ENCODE peak calls at places on chromosomes 7 and 10, in five cellular contexts. X, M, T, K and E are unnamed samples.

GRCh38 chr7:88357295-88357694 is 50.6 kb upstream of the STEAP4 start:
- DNase-seq in T (no peak), M (peak), X (no peak), K (no peak), E (peak)

GRCh38 chr10:95907454-95908253 is at the start of gene CC2D2B:
- DNase-seq in M (peak), K (peak), T (peak), X (peak), E (peak)

GRCh38 chr7:5393328-5393727 is 30.3 kb downstream of the TNRC18 start:
- DNase-seq in X (no peak), M (no peak), T (no peak), K (no peak), E (no peak)

GRCh38 chr10:51659344-51659743 is 40.1 kb downstream of the CSTF2T start:
- DNase-seq in X (no peak), T (no peak), M (no peak), K (no peak), E (no peak)

GRCh38 chr10:124492266-124492665 is 30.6 kb downstream of the LHPP start:
- DNase-seq in T (no peak), K (no peak), M (no peak), X (no peak), E (no peak)

GRCh38 chr10:76035728-76036409 is 604.4 kb downstream of the LRMDA start:
- DNase-seq in K (no peak), X (no peak), M (peak), T (no peak), E (no peak)

GRCh38 chr10:98262571-98262970 is 5.4 kb downstream of the LOXL4 start:
- DNase-seq in M (peak), T (peak), X (no peak), K (no peak), E (peak)

GRCh38 chr7:38129579-38129978 is 48.5 kb upstream of the STARD3NL start:
- DNase-seq in X (no peak), K (no peak), T (no peak), M (no peak), E (no peak)

GRCh38 chr10:51001587-51001986 is 72.7 kb upstream of the PRKG1 start:
- DNase-seq in K (no peak), T (no peak), M (no peak), X (no peak), E (no peak)

GRCh38 chr10:110498982-110499795 is 1.5 kb downstream of the DUSP5 start:
- DNase-seq in T (no peak), M (peak), X (peak), K (peak), E (no peak)

GRCh38 chr10:110497438-110498086 is at the start of gene DUSP5:
- DNase-seq in X (peak), M (peak), T (peak), K (peak), E (peak)

GRCh38 chr10:110499796-110500514 is 2.2 kb downstream of the DUSP5 start:
- DNase-seq in K (no peak), M (no peak), X (no peak), T (no peak), E (no peak)

GRCh38 chr10:110496553-110497437 is 912 bp upstream of the DUSP5 start:
- DNase-seq in T (no peak), X (no peak), M (no peak), K (no peak), E (no peak)

DNA sequence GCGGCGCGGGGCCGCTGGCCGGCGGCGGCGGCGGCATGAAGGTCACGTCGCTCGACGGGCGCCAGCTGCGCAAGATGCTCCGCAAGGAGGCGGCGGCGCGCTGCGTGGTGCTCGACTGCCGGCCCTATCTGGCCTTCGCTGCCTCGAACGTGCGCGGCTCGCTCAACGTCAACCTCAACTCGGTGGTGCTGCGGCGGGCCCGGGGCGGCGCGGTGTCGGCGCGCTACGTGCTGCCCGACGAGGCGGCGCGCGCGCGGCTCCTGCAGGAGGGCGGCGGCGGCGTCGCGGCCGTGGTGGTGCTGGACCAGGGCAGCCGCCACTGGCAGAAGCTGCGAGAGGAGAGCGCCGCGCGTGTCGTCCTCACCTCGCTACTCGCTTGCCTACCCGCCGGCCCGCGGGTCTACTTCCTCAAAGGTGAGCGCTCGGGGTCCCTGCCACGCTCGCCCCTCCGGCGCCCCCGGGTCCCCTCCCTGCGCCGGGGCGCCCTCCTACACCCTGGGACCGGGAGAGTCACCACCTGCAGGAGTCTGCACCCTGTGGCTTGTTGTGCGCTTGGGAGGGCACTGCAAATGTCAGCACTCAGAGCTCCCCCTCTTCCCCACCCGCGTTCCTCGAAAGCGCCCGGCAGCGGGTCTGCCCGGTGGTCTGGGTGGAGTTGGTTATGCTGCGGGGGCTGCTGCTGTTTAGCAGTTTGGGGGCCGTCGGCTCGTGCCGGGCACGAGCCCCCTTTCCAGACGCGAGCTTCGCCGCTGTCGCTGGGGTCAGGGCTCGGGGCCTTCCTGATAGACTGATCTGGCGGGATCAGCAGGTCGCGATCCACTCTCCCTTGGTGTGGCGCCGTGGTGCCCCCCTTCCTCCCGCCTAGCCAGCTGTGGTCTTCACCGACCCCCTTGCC is 627 bp downstream of the DUSP5 start:
- DNase-seq in M (peak), K (no peak), T (no peak), X (peak), E (peak)
- TF ChIP-seq POLR2A in M (no peak), K (no peak), T (no peak), X (no peak), E (no peak)

GRCh38 chr10:72277996-72278667 is 4.4 kb downstream of the DDIT4 start:
- DNase-seq in M (peak), X (no peak), K (no peak), T (no peak), E (no peak)

GRCh38 chr10:72275351-72276012 is 1.8 kb downstream of the DDIT4 start:
- DNase-seq in M (peak), K (no peak), X (peak), T (peak), E (peak)

GRCh38 chr10:72277340-72277995 is 3.7 kb downstream of the DDIT4 start:
- DNase-seq in T (peak), X (no peak), M (peak), K (no peak), E (no peak)

GRCh38 chr10:72276013-72276387 is 2.3 kb downstream of the DDIT4 start:
- DNase-seq in K (no peak), M (peak), X (peak), T (peak), E (peak)

GRCh38 chr10:72276421-72277339 is 3.0 kb downstream of the DDIT4 start:
- DNase-seq in K (no peak), T (peak), M (peak), X (peak), E (peak)
- TF ChIP-seq POLR2A in K (no peak), T (peak), M (peak), X (no peak), E (peak)

GRCh38 chr7:100852048-100852872 is at the start of gene SLC12A9:
- DNase-seq in M (peak), T (peak), K (peak), X (peak), E (peak)
- TF ChIP-seq POLR2A in M (peak), T (peak), K (no peak), X (peak), E (no peak)

GRCh38 chr7:76282344-76283253 is 19.9 kb upstream of the HSPB1 start:
- DNase-seq in K (no peak), X (no peak), M (peak), T (no peak), E (no peak)
- TF ChIP-seq POLR2A in K (no peak), X (no peak), M (peak), T (peak), E (no peak)